ENCODE peak calls at places on chromosomes 5 and 9, in six cellular contexts. One of them, this sample, is unnamed.

GRCh38 chr5:96220610-96221390 is 212.2 kb downstream of the PCSK1 start:
- DNase-seq in heart left ventricle: no peak
- DNase-seq in uterus: no peak
- DNase-seq in upper lobe of left lung: no peak
- DNase-seq in HepG2: no peak
- DNase-seq in transverse colon: no peak
- DNase-seq in this sample: no peak

GRCh38 chr5:176597417-176598389 is 12.3 kb downstream of the GPRIN1 start:
- DNase-seq in heart left ventricle: no peak
- DNase-seq in uterus: no peak
- DNase-seq in upper lobe of left lung: no peak
- DNase-seq in HepG2: no peak
- DNase-seq in transverse colon: no peak
- DNase-seq in this sample: no peak

GRCh38 chr5:119302916-119303897 is 52.6 kb upstream of the TNFAIP8 start:
- DNase-seq in heart left ventricle: no peak
- DNase-seq in uterus: no peak
- DNase-seq in upper lobe of left lung: no peak
- DNase-seq in HepG2: peak; percentile 97
- DNase-seq in transverse colon: no peak
- DNase-seq in this sample: no peak

GRCh38 chr5:75023368-75024159 is 28.8 kb downstream of the GCNT4 start:
- DNase-seq in heart left ventricle: no peak
- DNase-seq in uterus: no peak
- DNase-seq in upper lobe of left lung: no peak
- DNase-seq in HepG2: no peak
- DNase-seq in transverse colon: peak; percentile 15
- DNase-seq in this sample: no peak

GRCh38 chr5:168334161-168335094 is 43.0 kb downstream of the WWC1 start:
- DNase-seq in heart left ventricle: no peak
- DNase-seq in uterus: no peak
- DNase-seq in upper lobe of left lung: no peak
- DNase-seq in HepG2: no peak
- DNase-seq in transverse colon: no peak
- DNase-seq in this sample: no peak

GRCh38 chr5:111984044-111984443 is 227.1 kb upstream of the NREP start:
- DNase-seq in heart left ventricle: peak; percentile 52
- DNase-seq in uterus: no peak
- DNase-seq in upper lobe of left lung: no peak
- DNase-seq in HepG2: no peak
- DNase-seq in transverse colon: no peak
- DNase-seq in this sample: no peak

GRCh38 chr9:137873858-137874363 is 3.7 kb upstream of the CACNA1B start:
- DNase-seq in heart left ventricle: no peak
- DNase-seq in uterus: no peak
- DNase-seq in upper lobe of left lung: no peak
- DNase-seq in HepG2: no peak
- DNase-seq in transverse colon: no peak
- DNase-seq in this sample: no peak

GRCh38 chr5:43027054-43027785 is 12.9 kb downstream of the ANXA2R start:
- DNase-seq in heart left ventricle: no peak
- DNase-seq in uterus: no peak
- DNase-seq in upper lobe of left lung: no peak
- DNase-seq in HepG2: peak; percentile 77
- DNase-seq in transverse colon: no peak
- DNase-seq in this sample: no peak

GRCh38 chr5:35138232-35138631 is 90.5 kb upstream of the AGXT2 start:
- DNase-seq in heart left ventricle: no peak
- DNase-seq in uterus: no peak
- DNase-seq in upper lobe of left lung: no peak
- DNase-seq in HepG2: no peak
- DNase-seq in transverse colon: no peak
- DNase-seq in this sample: no peak

GRCh38 chr5:59133801-59134261 is 551.0 kb downstream of the RAB3C start:
- DNase-seq in heart left ventricle: no peak
- DNase-seq in uterus: no peak
- DNase-seq in upper lobe of left lung: no peak
- DNase-seq in HepG2: no peak
- DNase-seq in transverse colon: no peak
- DNase-seq in this sample: no peak

GRCh38 chr9:93712896-93713295 is 136.5 kb downstream of the PHF2 start:
- DNase-seq in heart left ventricle: no peak
- DNase-seq in uterus: no peak
- DNase-seq in upper lobe of left lung: peak; percentile 14
- DNase-seq in HepG2: no peak
- DNase-seq in transverse colon: no peak
- DNase-seq in this sample: no peak

GRCh38 chr5:161847896-161848510 is at the start of gene GABRA1:
- DNase-seq in heart left ventricle: no peak
- DNase-seq in uterus: no peak
- DNase-seq in upper lobe of left lung: peak; percentile 41
- DNase-seq in HepG2: no peak
- DNase-seq in transverse colon: no peak
- DNase-seq in this sample: no peak
- TF ChIP-seq POLR2A in heart left ventricle: no peak
- TF ChIP-seq POLR2A in uterus: no peak
- TF ChIP-seq POLR2A in upper lobe of left lung: no peak
- TF ChIP-seq POLR2A in HepG2: no peak
- TF ChIP-seq POLR2A in transverse colon: no peak
- TF ChIP-seq POLR2A in this sample: no peak

GRCh38 chr5:147782053-147783028 is at the start of gene JAKMIP2:
- DNase-seq in heart left ventricle: peak; percentile 88
- DNase-seq in uterus: peak; percentile 64
- DNase-seq in upper lobe of left lung: peak; percentile 77
- DNase-seq in HepG2: no peak
- DNase-seq in transverse colon: peak; percentile 42
- DNase-seq in this sample: peak; percentile 9
- TF ChIP-seq POLR2A in heart left ventricle: no peak
- TF ChIP-seq POLR2A in uterus: no peak
- TF ChIP-seq POLR2A in upper lobe of left lung: no peak
- TF ChIP-seq POLR2A in HepG2: no peak
- TF ChIP-seq POLR2A in transverse colon: peak; percentile 22
- TF ChIP-seq POLR2A in this sample: no peak

GRCh38 chr9:73151653-73152382 is at the start of gene ANXA1:
- DNase-seq in heart left ventricle: no peak
- DNase-seq in uterus: no peak
- DNase-seq in upper lobe of left lung: no peak
- DNase-seq in HepG2: no peak
- DNase-seq in transverse colon: no peak
- DNase-seq in this sample: no peak
- TF ChIP-seq POLR2A in heart left ventricle: no peak
- TF ChIP-seq POLR2A in uterus: peak; percentile 46
- TF ChIP-seq POLR2A in upper lobe of left lung: no peak
- TF ChIP-seq POLR2A in HepG2: no peak
- TF ChIP-seq POLR2A in transverse colon: peak; percentile 79
- TF ChIP-seq POLR2A in this sample: no peak

GRCh38 chr5:158392753-158393152 is 533.8 kb upstream of the CLINT1 start:
- DNase-seq in heart left ventricle: no peak
- DNase-seq in uterus: no peak
- DNase-seq in upper lobe of left lung: no peak
- DNase-seq in HepG2: no peak
- DNase-seq in transverse colon: no peak
- DNase-seq in this sample: no peak

GRCh38 chr5:158388018-158388417 is 529.1 kb upstream of the CLINT1 start:
- DNase-seq in heart left ventricle: no peak
- DNase-seq in uterus: no peak
- DNase-seq in upper lobe of left lung: no peak
- DNase-seq in HepG2: no peak
- DNase-seq in transverse colon: peak; percentile 11
- DNase-seq in this sample: no peak

GRCh38 chr5:158393457-158393856 is 534.5 kb upstream of the CLINT1 start:
- DNase-seq in heart left ventricle: no peak
- DNase-seq in uterus: no peak
- DNase-seq in upper lobe of left lung: no peak
- DNase-seq in HepG2: no peak
- DNase-seq in transverse colon: no peak
- DNase-seq in this sample: no peak

GRCh38 chr5:158389786-158390185 is 530.8 kb upstream of the CLINT1 start:
- DNase-seq in heart left ventricle: no peak
- DNase-seq in uterus: no peak
- DNase-seq in upper lobe of left lung: no peak
- DNase-seq in HepG2: no peak
- DNase-seq in transverse colon: no peak
- DNase-seq in this sample: no peak

GRCh38 chr5:158390556-158390955 is 531.6 kb upstream of the CLINT1 start:
- DNase-seq in heart left ventricle: no peak
- DNase-seq in uterus: no peak
- DNase-seq in upper lobe of left lung: no peak
- DNase-seq in HepG2: no peak
- DNase-seq in transverse colon: no peak
- DNase-seq in this sample: no peak
- TF ChIP-seq POLR2A in heart left ventricle: no peak
- TF ChIP-seq POLR2A in uterus: no peak
- TF ChIP-seq POLR2A in upper lobe of left lung: no peak
- TF ChIP-seq POLR2A in HepG2: no peak
- TF ChIP-seq POLR2A in transverse colon: no peak
- TF ChIP-seq POLR2A in this sample: no peak

DNA sequence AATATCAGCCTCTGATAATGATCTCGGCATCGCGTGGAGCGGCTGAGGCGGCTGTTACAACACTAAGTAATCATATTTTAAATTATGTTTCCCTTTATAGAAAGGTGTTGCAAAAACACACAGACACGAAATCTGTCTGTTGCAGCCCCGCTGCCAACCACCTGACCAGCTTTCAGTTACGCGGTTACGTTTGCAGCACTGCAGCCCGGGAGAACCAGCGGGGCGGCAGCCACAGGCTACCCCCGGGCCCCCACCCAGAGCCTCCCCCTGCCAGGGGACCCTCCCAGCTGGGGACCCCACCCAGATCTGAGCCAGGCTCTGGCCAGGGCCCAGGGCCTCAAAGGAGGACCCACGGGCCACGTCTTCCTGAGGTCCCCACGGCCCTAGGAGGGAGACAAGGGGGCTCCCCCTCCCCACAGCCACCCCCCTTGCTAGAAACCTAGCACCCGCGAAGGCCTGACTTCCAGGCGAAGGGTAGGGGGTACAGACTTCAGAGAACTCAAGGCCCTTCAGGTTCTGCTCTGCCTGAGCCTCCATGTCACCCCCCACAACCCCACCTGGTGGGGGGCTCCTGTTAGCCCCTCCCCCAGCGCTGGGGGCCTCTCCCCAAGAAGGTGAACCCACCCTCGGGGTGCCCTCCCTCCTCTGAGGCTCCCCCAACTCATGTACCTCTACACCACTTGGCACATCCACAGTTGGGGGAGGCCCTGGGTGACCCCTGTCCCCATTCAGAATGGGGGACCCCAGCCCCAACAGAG is 6.0 kb downstream of the NACC2 start:
- DNase-seq in heart left ventricle: peak; percentile 55
- DNase-seq in uterus: no peak
- DNase-seq in upper lobe of left lung: peak; percentile 62
- DNase-seq in HepG2: no peak
- DNase-seq in transverse colon: no peak
- DNase-seq in this sample: no peak
- TF ChIP-seq POLR2A in heart left ventricle: no peak
- TF ChIP-seq POLR2A in uterus: no peak
- TF ChIP-seq POLR2A in upper lobe of left lung: no peak
- TF ChIP-seq POLR2A in HepG2: no peak
- TF ChIP-seq POLR2A in transverse colon: no peak
- TF ChIP-seq POLR2A in this sample: no peak

DNA sequence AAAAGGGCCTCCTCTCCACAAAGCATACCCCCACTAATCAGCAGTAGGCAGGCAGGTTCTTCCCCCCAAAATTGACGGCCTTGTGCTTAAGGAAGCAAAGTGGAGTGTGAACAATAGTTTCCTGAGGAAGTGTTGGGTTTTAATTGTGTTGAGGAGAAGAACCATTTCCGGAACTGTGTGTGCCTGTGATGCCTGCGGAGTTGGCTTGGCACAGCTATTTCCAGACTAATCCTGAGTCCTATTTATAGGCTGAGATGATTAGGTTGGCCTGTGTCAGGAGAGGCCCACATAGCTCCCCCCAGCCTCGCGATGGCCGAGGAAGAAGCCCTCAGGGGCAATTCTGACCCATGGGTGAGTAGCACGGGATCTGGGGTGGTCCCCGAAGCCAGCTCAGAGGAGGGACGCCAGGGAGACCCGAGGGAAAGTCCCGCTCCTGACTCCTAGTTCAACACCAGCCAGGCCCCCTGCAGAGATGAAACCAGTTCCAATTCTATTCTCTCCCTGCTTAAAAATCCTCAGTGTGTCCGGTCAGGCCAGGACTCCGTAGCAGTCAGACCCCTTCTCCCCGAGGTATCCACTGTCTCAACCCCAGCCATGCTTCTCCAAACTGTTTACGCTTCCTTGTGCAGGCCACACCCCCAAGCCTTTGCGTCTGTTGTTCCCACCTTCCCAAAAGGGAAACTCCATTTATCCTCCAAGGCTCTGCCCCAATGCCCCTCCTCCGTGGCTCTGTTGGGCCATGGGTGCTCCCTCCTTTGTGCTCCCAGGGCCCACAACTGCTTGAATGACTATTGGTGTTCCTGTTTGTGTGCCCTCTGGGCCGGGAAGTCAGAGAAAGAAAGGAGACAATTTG is 18.1 kb downstream of the GSN start:
- DNase-seq in heart left ventricle: peak; percentile 83
- DNase-seq in uterus: peak; percentile 84
- DNase-seq in upper lobe of left lung: no peak
- DNase-seq in HepG2: no peak
- DNase-seq in transverse colon: peak; percentile 63
- DNase-seq in this sample: no peak
- TF ChIP-seq POLR2A in heart left ventricle: no peak
- TF ChIP-seq POLR2A in uterus: peak; percentile 18
- TF ChIP-seq POLR2A in upper lobe of left lung: no peak
- TF ChIP-seq POLR2A in HepG2: no peak
- TF ChIP-seq POLR2A in transverse colon: peak; percentile 46
- TF ChIP-seq POLR2A in this sample: no peak

GRCh38 chr9:107177857-107178256 is 105.2 kb upstream of the RAD23B start:
- DNase-seq in heart left ventricle: no peak
- DNase-seq in uterus: no peak
- DNase-seq in upper lobe of left lung: no peak
- DNase-seq in HepG2: no peak
- DNase-seq in transverse colon: peak; percentile 26
- DNase-seq in this sample: no peak
- TF ChIP-seq POLR2A in heart left ventricle: no peak
- TF ChIP-seq POLR2A in uterus: no peak
- TF ChIP-seq POLR2A in upper lobe of left lung: no peak
- TF ChIP-seq POLR2A in HepG2: no peak
- TF ChIP-seq POLR2A in transverse colon: no peak
- TF ChIP-seq POLR2A in this sample: no peak

GRCh38 chr5:150137997-150138396 is 17.6 kb downstream of the PDGFRB start:
- DNase-seq in heart left ventricle: no peak
- DNase-seq in uterus: no peak
- DNase-seq in upper lobe of left lung: peak; percentile 33
- DNase-seq in HepG2: peak; percentile 37
- DNase-seq in transverse colon: no peak
- DNase-seq in this sample: no peak

GRCh38 chr5:150136841-150137167 is 18.8 kb downstream of the PDGFRB start:
- DNase-seq in heart left ventricle: no peak
- DNase-seq in uterus: no peak
- DNase-seq in upper lobe of left lung: peak; percentile 50
- DNase-seq in HepG2: no peak
- DNase-seq in transverse colon: no peak
- DNase-seq in this sample: no peak

GRCh38 chr5:150137168-150137957 is 18.3 kb downstream of the PDGFRB start:
- DNase-seq in heart left ventricle: no peak
- DNase-seq in uterus: no peak
- DNase-seq in upper lobe of left lung: peak; percentile 33
- DNase-seq in HepG2: peak; percentile 97
- DNase-seq in transverse colon: no peak
- DNase-seq in this sample: no peak

GRCh38 chr5:150139334-150139733 is 16.3 kb downstream of the PDGFRB start:
- DNase-seq in heart left ventricle: no peak
- DNase-seq in uterus: no peak
- DNase-seq in upper lobe of left lung: no peak
- DNase-seq in HepG2: no peak
- DNase-seq in transverse colon: no peak
- DNase-seq in this sample: no peak

GRCh38 chr5:150138551-150139265 is 16.9 kb downstream of the PDGFRB start:
- DNase-seq in heart left ventricle: peak; percentile 75
- DNase-seq in uterus: peak; percentile 72
- DNase-seq in upper lobe of left lung: peak; percentile 52
- DNase-seq in HepG2: peak; percentile 89
- DNase-seq in transverse colon: no peak
- DNase-seq in this sample: no peak
- TF ChIP-seq POLR2A in heart left ventricle: no peak
- TF ChIP-seq POLR2A in uterus: no peak
- TF ChIP-seq POLR2A in upper lobe of left lung: no peak
- TF ChIP-seq POLR2A in HepG2: no peak
- TF ChIP-seq POLR2A in transverse colon: no peak
- TF ChIP-seq POLR2A in this sample: no peak

This sample was measured in GM12891.